ENCODE peak calls at places on chromosome 9, in six cellular contexts. S is aorta; C is left lung; G is mucosa of descending colon; X is A549; A is activated T-helper 17 cell treated with anti-CD3 and anti-CD28 coated beads, Interleukin-2, amount 50 U/mL, for 72 hours. F is an unnamed sample.

GRCh38 chr9:116733010-116733641 is 46.0 kb downstream of the TRIM32 start:
- ATAC-seq in S (no peak), X (no peak), G (no peak), A (no peak), C (no peak), F (no peak)

GRCh38 chr9:114852050-114852594 is 46.3 kb upstream of the TNFSF15 start:
- ATAC-seq in C (peak), X (no peak), S (peak), A (no peak), G (peak), F (peak)

GRCh38 chr9:70553718-70554673 is 139.5 kb upstream of the KLF9 start:
- ATAC-seq in X (no peak), S (peak), A (no peak), C (peak), G (no peak), F (peak)

GRCh38 chr9:132161743-132162187 is at the start of gene NTNG2:
- ATAC-seq in S (no peak), A (no peak), C (no peak), G (no peak), X (no peak), F (no peak)

GRCh38 chr9:124758061-124758460 is 13.1 kb downstream of the NR6A1 start:
- ATAC-seq in S (no peak), G (peak), C (peak), X (no peak), A (no peak), F (no peak)

GRCh38 chr9:137025120-137025966 is 2.7 kb downstream of the ABCA2 start:
- ATAC-seq in G (peak), X (no peak), C (no peak), A (no peak), S (no peak), F (peak)

GRCh38 chr9:8429768-8430167 is 630.2 kb upstream of the DMAC1 start:
- ATAC-seq in S (no peak), C (no peak), G (no peak), X (no peak), A (peak), F (no peak)

GRCh38 chr9:121499177-121499426 is 542 bp downstream of the GGTA1 start:
- ATAC-seq in S (no peak), A (no peak), G (no peak), C (no peak), X (peak), F (no peak)

GRCh38 chr9:127580371-127580770 is 31.7 kb upstream of the STXBP1 start:
- ATAC-seq in X (no peak), S (no peak), A (no peak), G (no peak), C (no peak), F (no peak)

GRCh38 chr9:91033802-91034201 is 232.2 kb downstream of the SYK start:
- ATAC-seq in X (peak), G (no peak), S (no peak), C (no peak), A (peak), F (no peak)

GRCh38 chr9:98007251-98007928 is 24.2 kb downstream of the ANP32B start:
- ATAC-seq in S (no peak), C (no peak), A (peak), G (no peak), X (no peak), F (no peak)

GRCh38 chr9:124855944-124856773 is 2.9 kb downstream of the WDR38 start:
- ATAC-seq in A (no peak), X (peak), S (no peak), C (no peak), G (peak), F (peak)

GRCh38 chr9:10651012-10651411 is 38.2 kb upstream of the PTPRD start:
- ATAC-seq in C (no peak), S (peak), X (no peak), G (no peak), A (no peak), F (no peak)

GRCh38 chr9:113785334-113785733 is 90.8 kb upstream of the ZNF618 start:
- ATAC-seq in S (no peak), C (peak), A (no peak), X (no peak), G (no peak), F (peak)

GRCh38 chr9:16833285-16833684 is 37.2 kb downstream of the BNC2 start:
- ATAC-seq in A (no peak), S (no peak), C (no peak), X (no peak), G (peak), F (no peak)

GRCh38 chr9:9998491-9999287 is 614.1 kb downstream of the PTPRD start:
- ATAC-seq in S (no peak), X (no peak), C (peak), A (no peak), G (no peak), F (no peak)

F was measured in esophagus mucosa.